ENCODE peak calls at places on chromosomes 13 and 19, in seven cellular contexts. B is small intestine, P is RPMI7951, I is DMS153, W is iris pigment epithelial cell, Q is Ammon's horn, Y is activated T-cell treated with anti-CD3 and anti-CD28 coated beads for 1 hour. H is an unnamed sample.

GRCh38 chr13:90551253-90551652 is 796.2 kb upstream of the MIR17HG start:
- DNase-seq in B (no peak), P (no peak), I (no peak), W (no peak), Q (no peak), Y (no peak), H (no peak)

GRCh38 chr13:93689333-93689732 is 462.7 kb downstream of the GPC6 start:
- DNase-seq in B (no peak), P (no peak), I (no peak), W (no peak), Q (no peak), Y (no peak), H (no peak)

GRCh38 chr19:54201172-54201701 is 579 bp downstream of the RPS9 start:
- DNase-seq in B (no peak), P (no peak), I (no peak), W (no peak), Q (no peak), Y (no peak), H (no peak)

GRCh38 chr13:47521895-47522487 is 479.1 kb downstream of the SUCLA2 start:
- DNase-seq in B (no peak), P (no peak), I (no peak), W (no peak), Q (no peak), Y (no peak), H (no peak)

GRCh38 chr13:63449549-63449948 is 2033.9 kb upstream of the PCDH20 start:
- DNase-seq in B (no peak), P (no peak), I (no peak), W (no peak), Q (no peak), Y (no peak), H (no peak)

GRCh38 chr19:6866646-6867255 is 20.6 kb upstream of the ADGRE1 start:
- DNase-seq in B (no peak), P (peak; percentile 53), I (no peak), W (no peak), Q (no peak), Y (no peak), H (no peak)

GRCh38 chr13:75214846-75215245 is 267.1 kb downstream of the TBC1D4 start:
- DNase-seq in B (no peak), P (no peak), I (no peak), W (no peak), Q (no peak), Y (no peak), H (no peak)

GRCh38 chr19:45253396-45254027 is 2.4 kb downstream of the MARK4 start:
- DNase-seq in B (no peak), P (peak; percentile 53), I (no peak), W (peak; percentile 35), Q (peak; percentile 60), Y (no peak), H (peak; percentile 30)

GRCh38 chr19:31667106-31667505 is 317.9 kb upstream of the TSHZ3 start:
- DNase-seq in B (no peak), P (no peak), I (no peak), W (no peak), Q (no peak), Y (no peak), H (no peak)

GRCh38 chr19:16778796-16779411 is 50.3 kb upstream of the SIN3B start:
- DNase-seq in B (peak; percentile 29), P (peak; percentile 82), I (no peak), W (peak; percentile 59), Q (peak; percentile 43), Y (peak; percentile 10), H (peak; percentile 73)

GRCh38 chr19:6060600-6061391 is 49.5 kb downstream of the RFX2 start:
- DNase-seq in B (no peak), P (peak; percentile 39), I (peak; percentile 13), W (peak; percentile 58), Q (no peak), Y (peak; percentile 13), H (peak; percentile 16)

GRCh38 chr13:45941261-45941660 is 89.7 kb upstream of the SIAH3 start:
- DNase-seq in B (no peak), P (peak; percentile 2), I (no peak), W (no peak), Q (no peak), Y (no peak), H (no peak)

GRCh38 chr13:51148952-51149573 is 38.0 kb upstream of the C13orf42 start:
- DNase-seq in B (peak; percentile 9), P (peak; percentile 30), I (peak; percentile 31), W (peak; percentile 75), Q (peak; percentile 86), Y (no peak), H (peak; percentile 77)

GRCh38 chr19:55113570-55114039 is 3.8 kb downstream of the PPP1R12C start:
- DNase-seq in B (no peak), P (peak; percentile 62), I (no peak), W (peak; percentile 96), Q (peak; percentile 80), Y (no peak), H (peak; percentile 95)

GRCh38 chr19:57348136-57348535 is 2.9 kb upstream of the ZNF304 start:
- DNase-seq in B (no peak), P (peak; percentile 63), I (no peak), W (peak; percentile 29), Q (no peak), Y (no peak), H (peak; percentile 60)

GRCh38 chr13:20230913-20231838 is 943 bp downstream of the GJB6 start:
- DNase-seq in B (no peak), P (no peak), I (no peak), W (no peak), Q (peak; percentile 51), Y (no peak), H (no peak)

GRCh38 chr13:51819544-51819943 is 15.6 kb upstream of the DHRS12 start:
- DNase-seq in B (no peak), P (no peak), I (no peak), W (no peak), Q (no peak), Y (no peak), H (no peak)

H was measured in cardiac fibroblast.